ENCODE peak calls at places on chromosomes 7 and 10, in seven cellular contexts. Q is stomach, Z is lower lobe of right lung, T is coronary artery, B is Calu3, R is A549, D is heart right ventricle. X is an unnamed sample.

GRCh38 chr7:152402384-152403250 is 33.2 kb downstream of the KMT2C start:
- DNase-seq in Q (no peak), Z (no peak), T (no peak), B (no peak), R (no peak), D (no peak), X (no peak)

GRCh38 chr7:5442757-5443305 is 19.2 kb upstream of the TNRC18 start:
- DNase-seq in Q (no peak), Z (no peak), T (no peak), B (no peak), R (no peak), D (no peak), X (no peak)

GRCh38 chr7:152202056-152202455 is 176.6 kb downstream of the GALNT11 start:
- DNase-seq in Q (no peak), Z (no peak), T (no peak), B (no peak), R (no peak), D (no peak), X (no peak)

GRCh38 chr7:37392673-37393017 is 56.0 kb downstream of the ELMO1 start:
- DNase-seq in Q (no peak), Z (no peak), T (no peak), B (no peak), R (no peak), D (no peak), X (no peak)

GRCh38 chr7:127988743-127989142 is 42.5 kb downstream of the LRRC4 start:
- DNase-seq in Q (no peak), Z (no peak), T (no peak), B (no peak), R (no peak), D (no peak), X (no peak)

GRCh38 chr10:34723746-34724145 is 91.3 kb downstream of the PARD3 start:
- DNase-seq in Q (peak), Z (no peak), T (no peak), B (peak), R (peak), D (peak), X (no peak)

GRCh38 chr10:32981760-32982159 is 23.7 kb upstream of the ITGB1 start:
- DNase-seq in Q (peak), Z (no peak), T (no peak), B (peak), R (peak), D (peak), X (no peak)

GRCh38 chr10:70354100-70354499 is 28.3 kb downstream of the LRRC20 start:
- DNase-seq in Q (no peak), Z (no peak), T (no peak), B (no peak), R (no peak), D (no peak), X (no peak)

GRCh38 chr7:81608748-81609382 is 161.0 kb downstream of the HGF start:
- DNase-seq in Q (no peak), Z (no peak), T (no peak), B (no peak), R (peak), D (no peak), X (no peak)

GRCh38 chr10:59006511-59007306 is 169.7 kb upstream of the PHYHIPL start:
- DNase-seq in Q (no peak), Z (no peak), T (no peak), B (peak), R (peak), D (peak), X (no peak)

GRCh38 chr7:116240021-116240659 is 29.8 kb downstream of the TES start:
- DNase-seq in Q (no peak), Z (no peak), T (no peak), B (no peak), R (no peak), D (no peak), X (no peak)

GRCh38 chr7:116241296-116241695 is 31.0 kb downstream of the TES start:
- DNase-seq in Q (no peak), Z (no peak), T (no peak), B (no peak), R (no peak), D (no peak), X (no peak)

GRCh38 chr7:116242177-116242576 is 31.8 kb downstream of the TES start:
- DNase-seq in Q (no peak), Z (no peak), T (no peak), B (no peak), R (no peak), D (no peak), X (no peak)

GRCh38 chr7:116239434-116239833 is 29.1 kb downstream of the TES start:
- DNase-seq in Q (no peak), Z (no peak), T (no peak), B (no peak), R (no peak), D (no peak), X (no peak)

DNA sequence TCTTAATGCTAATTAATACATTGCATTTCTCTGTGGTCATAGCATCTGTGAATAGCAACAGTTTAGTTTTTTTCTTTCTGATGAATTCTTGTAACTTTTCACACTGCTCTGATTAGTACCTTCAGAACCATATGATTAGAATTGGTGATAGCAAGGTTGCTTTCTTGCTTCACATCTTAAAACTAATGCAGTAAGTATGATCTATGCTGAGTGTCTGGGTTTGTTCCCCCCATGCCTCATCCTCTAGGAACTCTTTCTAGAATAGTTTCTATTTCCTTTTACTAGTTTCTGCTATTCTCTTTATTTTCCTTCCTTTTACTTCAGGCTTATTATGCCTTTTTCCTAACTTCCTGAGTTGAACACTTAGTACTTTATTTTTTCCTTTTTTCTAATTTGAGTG is 32.4 kb downstream of the TES start:
- DNase-seq in Q (no peak), Z (no peak), T (no peak), B (no peak), R (no peak), D (no peak), X (no peak)
- TF ChIP-seq CTCF in Q (no peak), Z (no peak), T (no peak), B (no peak), R (no peak), D (no peak), X (no peak)

GRCh38 chr7:123535517-123535916 is 1.1 kb upstream of the IQUB start:
- DNase-seq in Q (no peak), Z (peak), T (peak), B (no peak), R (no peak), D (no peak), X (no peak)

GRCh38 chr7:123533929-123534382 is 439 bp downstream of the IQUB start:
- DNase-seq in Q (no peak), Z (no peak), T (no peak), B (no peak), R (no peak), D (no peak), X (no peak)

GRCh38 chr7:123537026-123537642 is 2.7 kb upstream of the IQUB start:
- DNase-seq in Q (no peak), Z (no peak), T (no peak), B (no peak), R (peak), D (no peak), X (no peak)

GRCh38 chr7:123533553-123533917 is 860 bp downstream of the IQUB start:
- DNase-seq in Q (no peak), Z (no peak), T (no peak), B (no peak), R (no peak), D (no peak), X (no peak)

GRCh38 chr7:123534383-123535260 is at the start of gene IQUB:
- DNase-seq in Q (peak), Z (peak), T (peak), B (peak), R (peak), D (peak), X (peak)
- TF ChIP-seq CTCF in Q (no peak), Z (no peak), T (no peak), B (no peak), R (no peak), D (no peak), X (no peak)

GRCh38 chr10:28556142-28556541 is 23.2 kb downstream of the WAC start:
- DNase-seq in Q (no peak), Z (no peak), T (no peak), B (no peak), R (no peak), D (no peak), X (no peak)

GRCh38 chr10:28560617-28561016 is 27.7 kb downstream of the WAC start:
- DNase-seq in Q (no peak), Z (no peak), T (no peak), B (no peak), R (no peak), D (no peak), X (no peak)

GRCh38 chr10:28558923-28559508 is 26.1 kb downstream of the WAC start:
- DNase-seq in Q (no peak), Z (no peak), T (no peak), B (no peak), R (no peak), D (no peak), X (no peak)

GRCh38 chr10:28559661-28560060 is 26.7 kb downstream of the WAC start:
- DNase-seq in Q (no peak), Z (no peak), T (no peak), B (no peak), R (no peak), D (no peak), X (no peak)

DNA sequence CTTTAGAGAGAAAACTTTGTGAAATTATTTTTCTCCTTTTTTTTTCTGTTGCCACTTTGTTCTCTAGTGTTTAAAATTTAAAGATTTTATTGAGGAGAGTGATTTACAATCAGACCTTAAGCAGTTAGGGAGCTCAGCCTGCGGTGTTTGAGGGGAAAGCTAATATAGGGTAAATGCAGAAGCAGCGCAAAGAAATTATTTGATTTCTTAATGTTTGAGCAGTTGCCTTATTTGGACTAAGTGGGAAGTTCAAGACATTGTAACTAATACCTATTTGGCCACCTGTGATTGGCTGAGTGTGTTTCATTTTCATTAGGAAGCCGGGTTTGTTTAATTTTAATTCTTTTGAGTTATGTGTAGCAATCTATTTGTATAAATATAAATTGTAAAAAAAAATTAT is 25.3 kb downstream of the WAC start:
- DNase-seq in Q (no peak), Z (no peak), T (no peak), B (no peak), R (no peak), D (no peak), X (no peak)
- TF ChIP-seq CTCF in Q (no peak), Z (no peak), T (no peak), B (no peak), R (no peak), D (no peak), X (no peak)

GRCh38 chr10:120598377-120598776 is 141.3 kb downstream of the PLPP4 start:
- DNase-seq in Q (no peak), Z (no peak), T (no peak), B (no peak), R (no peak), D (no peak), X (no peak)
- TF ChIP-seq CTCF in Q (no peak), Z (peak), T (no peak), B (no peak), R (no peak), D (no peak), X (no peak)

DNA sequence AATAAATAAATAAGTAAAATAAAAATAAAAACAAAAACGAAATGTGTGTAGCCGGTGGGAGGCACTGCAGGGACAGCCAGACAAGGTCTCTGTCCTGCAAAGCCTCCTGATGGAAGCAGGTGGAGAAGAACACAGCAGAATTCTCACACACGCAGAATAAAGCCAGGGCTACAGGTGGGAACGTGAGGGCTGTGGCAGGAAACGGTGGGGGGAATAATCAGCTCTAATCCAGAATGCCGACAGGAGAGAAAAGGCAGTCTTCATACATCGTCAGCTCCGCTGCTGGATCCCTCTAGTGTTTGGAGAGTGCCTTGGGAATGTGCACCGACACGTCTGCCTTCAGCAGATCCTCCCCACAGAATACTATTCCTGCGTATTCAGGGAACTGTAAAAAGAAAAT is 6.8 kb upstream of the SNX8 start:
- DNase-seq in Q (no peak), Z (no peak), T (no peak), B (no peak), R (peak), D (no peak), X (no peak)
- TF ChIP-seq CTCF in Q (no peak), Z (no peak), T (no peak), B (no peak), R (no peak), D (no peak), X (no peak)

DNA sequence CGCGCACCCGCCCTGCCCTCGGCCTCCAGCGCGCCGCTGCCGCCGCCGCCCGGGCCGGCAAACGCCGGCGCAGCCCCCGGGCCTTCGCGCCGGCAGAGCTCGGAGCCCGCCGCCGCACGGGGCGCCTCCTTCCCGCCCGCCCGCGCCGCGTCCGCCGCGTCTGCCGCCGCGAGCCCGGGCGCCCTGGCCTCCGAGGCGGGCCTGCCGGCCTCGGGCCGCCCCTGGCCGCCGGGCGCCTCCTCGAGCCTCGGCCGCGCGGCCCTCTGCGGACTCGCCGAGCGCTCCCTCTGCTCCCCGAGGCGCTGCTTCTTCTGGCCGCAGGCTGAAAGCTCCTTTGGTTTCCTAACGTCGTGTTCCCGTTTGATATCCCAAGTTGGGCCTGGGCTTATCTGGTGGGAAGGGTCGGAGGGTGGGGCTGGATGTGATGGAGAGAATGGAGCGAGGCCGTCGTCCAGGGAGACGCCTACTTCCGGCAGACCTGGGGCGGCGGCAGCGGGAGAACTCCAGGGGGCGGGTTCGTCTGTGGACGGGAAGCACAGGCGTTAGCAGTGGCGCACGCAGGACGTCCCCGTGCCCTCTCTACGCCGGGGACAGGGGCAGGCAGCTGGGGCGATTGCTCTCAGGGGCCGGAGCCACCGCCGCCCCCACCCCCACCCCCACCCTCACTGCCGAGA is 221.0 kb downstream of the PHTF2 start:
- DNase-seq in Q (peak), Z (peak), T (peak), B (peak), R (peak), D (peak), X (peak)
- TF ChIP-seq CTCF in Q (peak), Z (peak), T (no peak), B (no peak), R (no peak), D (no peak), X (no peak)

GRCh38 chr10:51439645-51440044 is 259.8 kb downstream of the CSTF2T start:
- DNase-seq in Q (no peak), Z (no peak), T (no peak), B (no peak), R (no peak), D (no peak), X (no peak)
- TF ChIP-seq CTCF in Q (no peak), Z (no peak), T (no peak), B (no peak), R (no peak), D (no peak), X (no peak)

X was measured in CD14-positive monocyte.